ENCODE peak calls at places on chromosomes 5 and 9, in nine cellular contexts. T is DMS79 treated with DMSO at 0.1 percent for 48 hours; C is activated CD4-positive, alpha-beta T cell treated with anti-CD3 and anti-CD28 coated beads, Interleukin-2, amount 10 ng/mL, durations not matched to agents 7 days and 5 days; E is ovary; L is T-helper 1 cell; Z is kidney tubule cell; S is stimulated activated CD8-positive, alpha-beta memory T cell treated with anti-CD3 and anti-CD28 coated beads, Interleukin-2, amount 100 ng/mL, for 1 hour; V is GM12865; M is dermis blood vessel endothelial cell. A is an unnamed sample.

GRCh38 chr5:143023447-143024096 is 253.4 kb downstream of the ARHGAP26 start:
- DNase-seq in M (no peak), V (peak), S (no peak), T (no peak), C (peak), Z (no peak), E (peak), L (no peak), A (peak)

GRCh38 chr5:107026098-107026497 is 644.6 kb downstream of the EFNA5 start:
- DNase-seq in S (no peak), T (no peak), L (no peak), E (no peak), V (no peak), C (no peak), M (no peak), Z (no peak), A (no peak)

GRCh38 chr9:136644593-136645342 is 17.9 kb upstream of the EGFL7 start:
- DNase-seq in S (peak), L (peak), V (peak), T (no peak), M (peak), E (no peak), Z (peak), C (peak), A (peak)

GRCh38 chr5:135977375-135977928 is 22.7 kb upstream of the LECT2 start:
- DNase-seq in V (peak), M (peak), E (no peak), C (peak), Z (peak), T (no peak), L (peak), S (no peak), A (peak)

GRCh38 chr9:38020251-38021076 is 48.6 kb downstream of the SHB start:
- DNase-seq in S (no peak), Z (no peak), L (no peak), C (no peak), T (no peak), M (no peak), E (no peak), V (no peak), A (no peak)

GRCh38 chr5:157516016-157516415 is 56.0 kb downstream of the NIPAL4 start:
- DNase-seq in L (no peak), Z (peak), V (no peak), E (no peak), T (no peak), S (no peak), M (peak), C (no peak), A (no peak)

GRCh38 chr9:8489845-8490244 is 690.3 kb upstream of the DMAC1 start:
- DNase-seq in M (no peak), Z (no peak), S (no peak), V (no peak), L (no peak), E (no peak), C (no peak), T (no peak), A (no peak)

GRCh38 chr5:21806943-21807342 is 1046.2 kb downstream of the CDH12 start:
- DNase-seq in C (no peak), E (no peak), S (no peak), L (no peak), V (no peak), T (no peak), M (no peak), Z (peak), A (no peak)

GRCh38 chr5:37814699-37815098 is 25.1 kb downstream of the GDNF start:
- DNase-seq in Z (peak), T (no peak), L (no peak), V (peak), C (no peak), E (no peak), S (no peak), M (peak), A (peak)

GRCh38 chr9:98327249-98327561 is 71.8 kb upstream of the TBC1D2 start:
- DNase-seq in L (no peak), E (no peak), V (no peak), S (no peak), C (no peak), Z (no peak), T (no peak), M (no peak), A (no peak)

GRCh38 chr5:56492812-56493211 is 259.7 kb upstream of the ANKRD55 start:
- DNase-seq in V (no peak), E (no peak), M (no peak), S (no peak), C (no peak), T (no peak), L (no peak), Z (no peak), A (no peak)

GRCh38 chr9:122264360-122265264 is at the start of the genes MRRF and RBM18:
- DNase-seq in V (peak), E (peak), S (peak), M (peak), Z (peak), L (peak), C (peak), T (peak), A (peak)

GRCh38 chr5:106380736-106381135 is 1290.0 kb downstream of the EFNA5 start:
- DNase-seq in E (no peak), V (no peak), M (peak), L (no peak), T (no peak), C (no peak), Z (peak), S (no peak), A (no peak)

GRCh38 chr5:143399616-143400540 is 3.6 kb downstream of the NR3C1 start:
- DNase-seq in C (no peak), L (no peak), T (no peak), S (no peak), M (no peak), E (no peak), Z (no peak), V (no peak), A (no peak)

GRCh38 chr5:61202213-61202612 is 39.9 kb upstream of the SMIM15 start:
- DNase-seq in S (no peak), L (no peak), V (peak), T (no peak), C (no peak), E (no peak), Z (no peak), M (no peak), A (peak)

A was measured in GM10248.